ENCODE peak calls at places on chromosomes 11 and 22, in nine cellular contexts. K is H9, O is activated gamma-delta T cell treated with Interleukin-2 at 50 U/mL for 16 hours, F is H54, H is sciatic nerve, C is occipital lobe, D is GM04504, I is memory B cell, M is NCI-H2171. E is an unnamed sample.

GRCh38 chr22:48440673-48441552 is 1386.8 kb downstream of the BRD1 start:
- DNase-seq in K (no peak), O (no peak), F (no peak), H (no peak), C (no peak), D (no peak), I (no peak), M (no peak), E (no peak)

GRCh38 chr11:76699461-76700091 is 29.0 kb upstream of the LRRC32 start:
- DNase-seq in K (no peak), O (no peak), F (no peak), H (no peak), C (no peak), D (no peak), I (no peak), M (no peak), E (no peak)

GRCh38 chr22:17970205-17970708 is 54.1 kb downstream of the MICAL3 start:
- DNase-seq in K (no peak), O (no peak), F (no peak), H (no peak), C (no peak), D (no peak), I (no peak), M (peak), E (no peak)

GRCh38 chr22:46149493-46149997 is 781 bp upstream of the PPARA start:
- DNase-seq in K (peak), O (peak), F (peak), H (peak), C (no peak), D (no peak), I (peak), M (peak), E (peak)

GRCh38 chr22:41650229-41650628 is 29.1 kb downstream of the XRCC6 start:
- DNase-seq in K (no peak), O (no peak), F (no peak), H (no peak), C (no peak), D (no peak), I (no peak), M (no peak), E (no peak)

GRCh38 chr22:27074016-27074415 is 416.6 kb downstream of the MIAT start:
- DNase-seq in K (no peak), O (no peak), F (no peak), H (no peak), C (no peak), D (no peak), I (no peak), M (no peak), E (no peak)

GRCh38 chr22:43004362-43005035 is 10.4 kb downstream of the PACSIN2 start:
- DNase-seq in K (no peak), O (no peak), F (no peak), H (no peak), C (no peak), D (peak), I (no peak), M (no peak), E (no peak)

GRCh38 chr22:33227791-33228190 is 169.6 kb upstream of the SYN3 start:
- DNase-seq in K (no peak), O (no peak), F (no peak), H (no peak), C (no peak), D (no peak), I (no peak), M (no peak), E (no peak)

GRCh38 chr11:125952973-125953372 is 7.1 kb downstream of the VSIG10L2 start:
- DNase-seq in K (no peak), O (no peak), F (no peak), H (peak), C (no peak), D (no peak), I (no peak), M (no peak), E (no peak)

GRCh38 chr22:27771637-27772369 is 29.8 kb downstream of the MN1 start:
- DNase-seq in K (no peak), O (no peak), F (no peak), H (no peak), C (no peak), D (no peak), I (no peak), M (no peak), E (no peak)

GRCh38 chr11:127844843-127845242 is 742.5 kb downstream of the ETS1 start:
- DNase-seq in K (no peak), O (no peak), F (no peak), H (no peak), C (no peak), D (no peak), I (no peak), M (no peak), E (no peak)

GRCh38 chr22:50530857-50531545 is 1.2 kb upstream of the TYMP start:
- DNase-seq in K (peak), O (peak), F (no peak), H (peak), C (no peak), D (no peak), I (peak), M (peak), E (peak)

GRCh38 chr11:121451982-121452608 is at the start of gene SORL1:
- DNase-seq in K (peak), O (peak), F (peak), H (peak), C (peak), D (no peak), I (peak), M (no peak), E (peak)

GRCh38 chr11:74008373-74009229 is at the start of gene UCP3:
- DNase-seq in K (no peak), O (no peak), F (no peak), H (no peak), C (no peak), D (no peak), I (no peak), M (no peak), E (no peak)

GRCh38 chr11:96978751-96979150 is 588.9 kb downstream of the JRKL start:
- DNase-seq in K (no peak), O (no peak), F (no peak), H (no peak), C (no peak), D (no peak), I (no peak), M (no peak), E (no peak)

GRCh38 chr11:12677131-12677530 is 2.9 kb downstream of the TEAD1 start:
- DNase-seq in K (no peak), O (no peak), F (no peak), H (no peak), C (no peak), D (no peak), I (no peak), M (no peak), E (peak)

GRCh38 chr22:36871669-36872081 is 10.9 kb downstream of the NCF4 start:
- DNase-seq in K (peak), O (no peak), F (no peak), H (no peak), C (no peak), D (no peak), I (no peak), M (no peak), E (no peak)

GRCh38 chr11:134559617-134559992 is 147.6 kb upstream of the B3GAT1 start:
- DNase-seq in K (no peak), O (no peak), F (no peak), H (peak), C (no peak), D (no peak), I (no peak), M (no peak), E (no peak)

GRCh38 chr22:19958083-19959042 is 16.7 kb upstream of the TXNRD2 start:
- DNase-seq in K (no peak), O (no peak), F (no peak), H (no peak), C (no peak), D (peak), I (no peak), M (peak), E (no peak)

E was measured in DMS153.